ENCODE peak calls at places on chromosome 22, in nine cellular contexts. K is Caco-2; S is tibial artery; W is psoas muscle; T is thoracic aorta; L is testis; D is pancreas; V is Panc1; U is naive thymus-derived CD4-positive, alpha-beta T cell. E is an unnamed sample. For H3K4me1, the result is how much of the 10 kb centered on the place peaks cover.

GRCh38 chr22:31148953-31149627 is 8.8 kb upstream of the PLA2G3 start:
- DNase-seq in K (peak), S (peak), W (peak), T (no peak), L (peak), D (no peak), V (peak), U (no peak), E (no peak)

GRCh38 chr22:32836286-32836859 is 34.9 kb downstream of the TIMP3 start:
- DNase-seq in K (no peak), S (peak), W (no peak), T (no peak), L (no peak), D (no peak), V (no peak), U (no peak), E (no peak)

GRCh38 chr22:32632650-32633049 is 158.0 kb downstream of the FBXO7 start:
- DNase-seq in K (no peak), S (no peak), W (no peak), T (no peak), L (no peak), D (no peak), V (no peak), U (no peak), E (no peak)

GRCh38 chr22:48422900-48423480 is 1404.7 kb downstream of the BRD1 start:
- DNase-seq in K (no peak), S (peak), W (no peak), T (no peak), L (no peak), D (peak), V (no peak), U (no peak), E (no peak)

GRCh38 chr22:21660904-21661303 is 4.9 kb upstream of the PPIL2 start:
- DNase-seq in K (no peak), S (no peak), W (no peak), T (no peak), L (no peak), D (no peak), V (no peak), U (no peak), E (no peak)

GRCh38 chr22:37457093-37457893 is 28.9 kb downstream of the MFNG start:
- DNase-seq in K (peak), S (no peak), W (peak), T (peak), L (peak), D (peak), V (peak), U (peak), E (no peak)

GRCh38 chr22:33018232-33018864 is 39.8 kb downstream of the SYN3 start:
- DNase-seq in K (peak), S (no peak), W (peak), T (no peak), L (peak), D (peak), V (peak), U (peak), E (no peak)

GRCh38 chr22:45090364-45090960 is 73.3 kb upstream of the NUP50 start:
- DNase-seq in K (peak), S (no peak), W (no peak), T (no peak), L (no peak), D (no peak), V (no peak), U (no peak), E (no peak)

GRCh38 chr22:36562261-36562835 is 33.4 kb upstream of the EIF3D start:
- DNase-seq in K (no peak), S (no peak), W (no peak), T (no peak), L (no peak), D (no peak), V (no peak), U (no peak), E (no peak)

GRCh38 chr22:28333106-28333505 is 346.5 kb downstream of the TTC28 start:
- DNase-seq in K (no peak), S (no peak), W (no peak), T (no peak), L (no peak), D (no peak), V (no peak), U (no peak), E (no peak)

GRCh38 chr22:37604074-37604473 is 4.6 kb upstream of the GGA1 start:
- DNase-seq in K (no peak), S (no peak), W (no peak), T (no peak), L (no peak), D (no peak), V (no peak), U (no peak), E (no peak)

GRCh38 chr22:49503896-49504521 is 323.7 kb downstream of the BRD1 start:
- DNase-seq in K (no peak), S (no peak), W (no peak), T (no peak), L (no peak), D (no peak), V (no peak), U (no peak), E (no peak)

GRCh38 chr22:27677895-27678458 is 123.6 kb downstream of the MN1 start:
- DNase-seq in K (no peak), S (no peak), W (no peak), T (no peak), L (no peak), D (no peak), V (no peak), U (no peak), E (no peak)

GRCh38 chr22:36734171-36735058 is 30.9 kb upstream of the CACNG2 start:
- DNase-seq in K (no peak), S (peak), W (no peak), T (no peak), L (peak), D (no peak), V (no peak), U (no peak), E (peak)

GRCh38 chr22:16956290-16956689 is 51.7 kb downstream of the GAB4 start:
- DNase-seq in K (no peak), S (no peak), W (no peak), T (no peak), L (no peak), D (no peak), V (no peak), U (no peak), E (no peak)

GRCh38 chr22:33918676-33919590 is 1.3 kb downstream of the LARGE1 start:
- DNase-seq in K (no peak), S (no peak), W (no peak), T (no peak), L (no peak), D (no peak), V (no peak), U (no peak), E (no peak)

GRCh38 chr22:20803696-20804324 is 29.9 kb downstream of the SERPIND1 start:
- DNase-seq in K (peak), S (peak), W (no peak), T (no peak), L (peak), D (peak), V (no peak), U (peak), E (no peak)

GRCh38 chr22:36554101-36554500 is 25.1 kb upstream of the EIF3D start:
- DNase-seq in K (no peak), S (no peak), W (no peak), T (no peak), L (no peak), D (no peak), V (no peak), U (no peak), E (no peak)

GRCh38 chr22:37545703-37546435 is 14.4 kb upstream of the CDC42EP1 start:
- DNase-seq in K (peak), S (peak), W (peak), T (peak), L (peak), D (peak), V (no peak), U (no peak), E (peak)

GRCh38 chr22:16958475-16958874 is 49.5 kb downstream of the GAB4 start:
- DNase-seq in K (no peak), S (no peak), W (no peak), T (no peak), L (no peak), D (no peak), V (no peak), U (no peak), E (peak)

GRCh38 chr22:31504282-31504681 is 7.9 kb downstream of the SFI1 start:
- DNase-seq in K (no peak), S (no peak), W (no peak), T (no peak), L (no peak), D (no peak), V (no peak), U (no peak), E (no peak)

GRCh38 chr22:30830907-30831306 is 136.2 kb downstream of the OSBP2 start:
- DNase-seq in K (no peak), S (no peak), W (no peak), T (no peak), L (no peak), D (no peak), V (peak), U (no peak), E (no peak)

GRCh38 chr22:36381513-36382079 is 6.2 kb downstream of the MYH9 start:
- DNase-seq in K (no peak), S (no peak), W (no peak), T (no peak), L (no peak), D (no peak), V (no peak), U (no peak), E (no peak)

GRCh38 chr22:26671317-26672059 is 14.1 kb downstream of the MIAT start:
- DNase-seq in K (no peak), S (peak), W (peak), T (no peak), L (no peak), D (no peak), V (no peak), U (peak), E (no peak)

GRCh38 chr22:33520904-33521780 is 399.1 kb downstream of the LARGE1 start:
- DNase-seq in K (no peak), S (no peak), W (no peak), T (no peak), L (no peak), D (no peak), V (no peak), U (no peak), E (no peak)

GRCh38 chr22:35443338-35443737 is 43.4 kb downstream of the MCM5 start:
- DNase-seq in K (no peak), S (no peak), W (no peak), T (no peak), L (no peak), D (no peak), V (no peak), U (no peak), E (no peak)

GRCh38 chr22:36433318-36434231 is 45.8 kb upstream of the MYH9 start:
- DNase-seq in K (peak), S (no peak), W (no peak), T (no peak), L (no peak), D (peak), V (no peak), U (no peak), E (no peak)

GRCh38 chr22:23752750-23753149 is 1.5 kb downstream of the VPREB3 start:
- DNase-seq in K (no peak), S (no peak), W (no peak), T (no peak), L (no peak), D (no peak), V (no peak), U (no peak), E (no peak)
- H3K4me3 ChIP-seq in K (no peak), S (no peak), W (no peak), T (no peak), L (no peak), D (no peak), V (no peak), U (no peak), E (no peak)

GRCh38 chr22:42299586-42300285 is 29.3 kb upstream of the TCF20 start:
- DNase-seq in K (peak), S (no peak), W (no peak), T (no peak), L (peak), D (no peak), V (no peak), U (peak), E (no peak)
- H3K4me1 ChIP-seq in K (half or more), S (under half), W (under half), T (under half), L (under half), D (under half), V (under half), U (half or more), E (under half)

DNA sequence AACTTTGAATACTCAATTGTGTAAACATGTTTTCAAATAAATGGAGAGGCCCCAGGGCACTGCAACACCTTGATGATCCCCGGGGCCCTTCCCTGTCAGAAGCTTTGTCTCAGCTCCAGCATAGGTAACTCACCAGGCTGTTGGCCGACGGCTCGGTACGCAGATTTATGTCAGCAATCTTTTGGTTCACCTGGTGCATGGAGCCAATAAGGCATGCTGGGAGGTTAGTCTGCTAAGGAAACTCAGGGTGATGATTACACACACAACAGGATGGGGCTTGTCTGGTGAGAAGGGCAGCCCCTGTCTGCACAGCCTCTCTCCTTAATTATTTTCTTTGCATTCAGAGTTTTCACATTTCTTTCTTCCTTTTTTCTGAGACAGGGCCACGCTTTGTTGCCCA is 10.8 kb downstream of the FAM227A start:
- DNase-seq in K (no peak), S (no peak), W (no peak), T (no peak), L (no peak), D (no peak), V (no peak), U (no peak), E (no peak)
- H3K4me3 ChIP-seq in K (no peak), S (no peak), W (no peak), T (no peak), L (no peak), D (no peak), V (no peak), U (no peak), E (no peak)

DNA sequence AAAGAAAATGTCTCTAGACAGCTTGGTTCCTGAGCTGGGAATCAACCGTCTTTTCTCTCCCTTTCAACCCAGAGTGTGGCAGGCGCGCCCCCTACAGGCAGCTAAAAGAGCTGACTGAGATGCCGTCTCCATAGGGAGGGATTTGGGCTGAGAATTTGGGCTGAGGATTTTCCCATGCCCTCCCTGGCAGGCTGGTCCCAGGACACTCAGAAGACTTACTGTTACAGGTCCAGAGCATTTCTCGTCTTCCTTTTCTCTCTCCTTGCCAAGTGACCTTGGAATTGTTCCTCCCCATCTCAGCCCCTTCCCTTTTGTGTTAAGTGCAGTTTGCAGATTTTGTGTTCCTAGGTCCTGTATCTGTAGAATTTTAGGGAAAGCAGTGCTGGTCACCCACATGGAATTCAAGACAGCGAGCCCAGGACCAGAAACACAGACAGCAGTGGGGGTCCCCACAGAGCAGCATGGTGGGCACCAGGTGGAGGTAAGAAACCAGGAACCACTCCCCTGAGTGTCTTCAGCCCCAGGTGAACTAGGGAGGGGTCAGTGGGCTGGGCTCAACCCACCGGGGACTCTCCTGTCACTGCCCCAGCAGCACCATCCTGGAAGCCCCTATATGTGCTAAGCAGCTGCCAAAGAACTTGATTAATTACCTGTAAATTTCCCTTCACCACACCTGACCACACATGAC is 9.9 kb upstream of the IGLL5 start:
- DNase-seq in K (peak), S (no peak), W (no peak), T (no peak), L (peak), D (peak), V (no peak), U (peak), E (peak)
- H3K4me1 ChIP-seq in K (under half), S (under half), W (under half), T (under half), L (under half), D (under half), V (under half), U (under half), E (under half)

DNA sequence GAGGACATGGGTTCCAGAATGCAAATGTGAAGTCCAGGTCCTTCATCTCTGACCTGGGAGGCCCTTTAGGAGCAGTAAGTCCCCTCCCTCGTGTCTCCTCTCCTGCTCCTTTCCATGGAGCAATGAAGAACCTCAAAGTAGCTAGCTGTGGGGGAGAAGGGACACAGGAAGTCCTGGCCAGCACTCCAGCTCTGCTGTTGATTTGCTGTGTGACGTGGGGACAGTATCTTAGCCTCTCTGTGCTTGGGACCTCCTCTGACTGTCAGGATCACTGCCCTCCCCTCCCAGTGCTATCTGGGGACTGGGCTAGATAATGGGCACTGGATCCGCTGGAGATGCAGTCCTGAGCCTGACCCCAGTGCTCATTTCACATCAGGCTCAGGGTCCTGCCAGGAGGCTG is 1.1 kb upstream of the APOBEC3H start:
- DNase-seq in K (no peak), S (no peak), W (peak), T (no peak), L (no peak), D (no peak), V (no peak), U (no peak), E (no peak)
- H3K4me3 ChIP-seq in K (no peak), S (no peak), W (no peak), T (no peak), L (no peak), D (no peak), V (no peak), U (no peak), E (no peak)

GRCh38 chr22:39905686-39906085 is 4.8 kb downstream of the GRAP2 start:
- DNase-seq in K (no peak), S (no peak), W (no peak), T (no peak), L (no peak), D (no peak), V (no peak), U (no peak), E (no peak)
- H3K4me1 ChIP-seq in K (under half), S (under half), W (under half), T (under half), L (under half), D (under half), V (under half), U (under half), E (under half)

DNA sequence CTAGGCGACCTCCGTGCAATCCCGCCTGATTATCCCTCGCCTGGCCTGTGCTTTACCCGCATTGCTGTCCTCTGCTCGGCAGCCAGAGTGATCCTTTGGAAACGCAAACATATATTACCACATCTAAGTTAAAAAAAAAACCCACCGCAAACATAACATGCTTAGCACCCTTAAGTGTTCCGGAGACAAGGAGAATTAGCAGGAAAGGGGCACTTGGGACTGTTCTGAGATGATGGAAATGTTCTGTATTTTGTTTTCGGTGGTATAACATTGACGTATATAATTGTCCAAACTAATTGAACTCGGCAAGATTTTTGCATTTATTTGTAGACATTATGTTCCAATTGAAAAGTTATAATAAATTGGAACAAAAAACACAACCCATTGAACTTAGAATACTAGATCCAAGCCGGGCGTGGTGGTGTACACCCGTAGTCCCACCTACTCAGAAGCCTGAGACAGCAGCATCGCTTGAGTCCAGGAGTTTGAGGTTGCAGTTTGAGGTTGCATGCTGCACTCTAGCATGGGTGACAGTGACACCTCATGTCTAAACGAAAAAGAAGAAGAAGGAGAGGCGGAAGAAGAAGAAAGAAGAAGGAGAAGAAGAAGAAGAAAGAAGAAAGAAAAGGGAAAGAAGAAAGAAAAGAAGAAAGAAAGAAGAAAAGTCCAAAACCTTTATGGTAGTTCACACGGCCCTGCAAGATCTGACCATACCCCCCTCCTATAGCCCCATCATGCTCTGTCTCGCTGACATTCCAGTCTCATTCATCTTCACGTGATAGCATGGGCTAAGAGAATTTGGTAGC is 604 bp upstream of the POLR3H start:
- DNase-seq in K (no peak), S (no peak), W (no peak), T (no peak), L (no peak), D (no peak), V (no peak), U (no peak), E (no peak)
- H3K4me3 ChIP-seq in K (peak), S (peak), W (peak), T (peak), L (peak), D (no peak), V (peak), U (peak), E (peak)